ENCODE peak calls at places on chromosomes 11 and 22, in nine cellular contexts. One of them, this sample, is unnamed.

GRCh38 chr11:34599406-34599901 is 21.4 kb upstream of the EHF start:
- DNase-seq in activated T-cell treated with anti-CD3 and anti-CD28 coated beads, Interleukin-2, amount 50 U/mL, for 72 hours: no peak
- DNase-seq in astrocyte: peak; percentile 88
- DNase-seq in lung: no peak
- DNase-seq in NCI-H1436: no peak
- DNase-seq in endodermal cell: no peak
- DNase-seq in H7: no peak
- DNase-seq in amygdala: no peak
- DNase-seq in adrenal gland: no peak
- DNase-seq in this sample: no peak

GRCh38 chr11:92268546-92268945 is 43.9 kb downstream of the FAT3 start:
- DNase-seq in activated T-cell treated with anti-CD3 and anti-CD28 coated beads, Interleukin-2, amount 50 U/mL, for 72 hours: no peak
- DNase-seq in astrocyte: peak; percentile 8
- DNase-seq in lung: no peak
- DNase-seq in NCI-H1436: no peak
- DNase-seq in endodermal cell: no peak
- DNase-seq in H7: no peak
- DNase-seq in amygdala: no peak
- DNase-seq in adrenal gland: no peak
- DNase-seq in this sample: no peak

GRCh38 chr11:117473692-117474091 is 146.0 kb downstream of the CEP164 start:
- DNase-seq in activated T-cell treated with anti-CD3 and anti-CD28 coated beads, Interleukin-2, amount 50 U/mL, for 72 hours: no peak
- DNase-seq in astrocyte: no peak
- DNase-seq in lung: no peak
- DNase-seq in NCI-H1436: peak; percentile 81
- DNase-seq in endodermal cell: peak; percentile 69
- DNase-seq in H7: peak; percentile 71
- DNase-seq in amygdala: no peak
- DNase-seq in adrenal gland: no peak
- DNase-seq in this sample: no peak

GRCh38 chr11:128336203-128336602 is 251.2 kb downstream of the ETS1 start:
- DNase-seq in activated T-cell treated with anti-CD3 and anti-CD28 coated beads, Interleukin-2, amount 50 U/mL, for 72 hours: no peak
- DNase-seq in astrocyte: peak; percentile 76
- DNase-seq in lung: peak; percentile 53
- DNase-seq in NCI-H1436: no peak
- DNase-seq in endodermal cell: peak; percentile 49
- DNase-seq in H7: no peak
- DNase-seq in amygdala: no peak
- DNase-seq in adrenal gland: peak; percentile 87
- DNase-seq in this sample: peak; percentile 70

GRCh38 chr11:44634401-44635281 is 69.2 kb downstream of the CD82 start:
- DNase-seq in activated T-cell treated with anti-CD3 and anti-CD28 coated beads, Interleukin-2, amount 50 U/mL, for 72 hours: no peak
- DNase-seq in astrocyte: peak; percentile 69
- DNase-seq in lung: peak; percentile 53
- DNase-seq in NCI-H1436: peak; percentile 56
- DNase-seq in endodermal cell: peak; percentile 91
- DNase-seq in H7: peak; percentile 85
- DNase-seq in amygdala: peak; percentile 78
- DNase-seq in adrenal gland: peak; percentile 96
- DNase-seq in this sample: peak; percentile 29

GRCh38 chr11:62139526-62140301 is 15.9 kb downstream of the INCENP start:
- DNase-seq in activated T-cell treated with anti-CD3 and anti-CD28 coated beads, Interleukin-2, amount 50 U/mL, for 72 hours: no peak
- DNase-seq in astrocyte: no peak
- DNase-seq in lung: no peak
- DNase-seq in NCI-H1436: no peak
- DNase-seq in endodermal cell: peak; percentile 34
- DNase-seq in H7: peak; percentile 15
- DNase-seq in amygdala: no peak
- DNase-seq in adrenal gland: peak; percentile 10
- DNase-seq in this sample: no peak

GRCh38 chr11:72758690-72759389 is 6.6 kb upstream of the ARAP1 start:
- DNase-seq in activated T-cell treated with anti-CD3 and anti-CD28 coated beads, Interleukin-2, amount 50 U/mL, for 72 hours: no peak
- DNase-seq in astrocyte: peak; percentile 93
- DNase-seq in lung: no peak
- DNase-seq in NCI-H1436: peak; percentile 60
- DNase-seq in endodermal cell: no peak
- DNase-seq in H7: no peak
- DNase-seq in amygdala: no peak
- DNase-seq in adrenal gland: peak; percentile 85
- DNase-seq in this sample: peak; percentile 93

GRCh38 chr22:26589845-26590524 is at the start of gene TPST2:
- DNase-seq in activated T-cell treated with anti-CD3 and anti-CD28 coated beads, Interleukin-2, amount 50 U/mL, for 72 hours: peak; percentile 77
- DNase-seq in astrocyte: peak; percentile 32
- DNase-seq in lung: peak; percentile 72
- DNase-seq in NCI-H1436: peak; percentile 54
- DNase-seq in endodermal cell: peak; percentile 91
- DNase-seq in H7: peak; percentile 98
- DNase-seq in amygdala: peak; percentile 43
- DNase-seq in adrenal gland: peak; percentile 82
- DNase-seq in this sample: no peak

GRCh38 chr11:7672960-7673723 is at the start of gene CYB5R2:
- DNase-seq in activated T-cell treated with anti-CD3 and anti-CD28 coated beads, Interleukin-2, amount 50 U/mL, for 72 hours: peak; percentile 28
- DNase-seq in astrocyte: no peak
- DNase-seq in lung: peak; percentile 57
- DNase-seq in NCI-H1436: no peak
- DNase-seq in endodermal cell: peak; percentile 92
- DNase-seq in H7: peak; percentile 91
- DNase-seq in amygdala: peak; percentile 63
- DNase-seq in adrenal gland: peak; percentile 68
- DNase-seq in this sample: no peak

GRCh38 chr22:49659924-49660315 is 167.8 kb downstream of the BRD1 start:
- DNase-seq in activated T-cell treated with anti-CD3 and anti-CD28 coated beads, Interleukin-2, amount 50 U/mL, for 72 hours: no peak
- DNase-seq in astrocyte: no peak
- DNase-seq in lung: no peak
- DNase-seq in NCI-H1436: no peak
- DNase-seq in endodermal cell: peak; percentile 31
- DNase-seq in H7: peak; percentile 54
- DNase-seq in amygdala: no peak
- DNase-seq in adrenal gland: peak; percentile 30
- DNase-seq in this sample: no peak

GRCh38 chr11:125301301-125301700 is 136.8 kb downstream of the PKNOX2 start:
- DNase-seq in activated T-cell treated with anti-CD3 and anti-CD28 coated beads, Interleukin-2, amount 50 U/mL, for 72 hours: no peak
- DNase-seq in astrocyte: no peak
- DNase-seq in lung: no peak
- DNase-seq in NCI-H1436: no peak
- DNase-seq in endodermal cell: no peak
- DNase-seq in H7: no peak
- DNase-seq in amygdala: no peak
- DNase-seq in adrenal gland: no peak
- DNase-seq in this sample: no peak

GRCh38 chr11:75793966-75794365 is 21.0 kb upstream of the UVRAG start:
- DNase-seq in activated T-cell treated with anti-CD3 and anti-CD28 coated beads, Interleukin-2, amount 50 U/mL, for 72 hours: no peak
- DNase-seq in astrocyte: no peak
- DNase-seq in lung: no peak
- DNase-seq in NCI-H1436: no peak
- DNase-seq in endodermal cell: no peak
- DNase-seq in H7: no peak
- DNase-seq in amygdala: no peak
- DNase-seq in adrenal gland: peak; percentile 34
- DNase-seq in this sample: no peak

This sample was measured in brain pericyte.